ENCODE peak calls at places on chromosome 1, in four cellular contexts. E, F, I and V are unnamed samples.

GRCh38 chr1:69122373-69122772 is 445.3 kb upstream of the LRRC7 start:
- DNase-seq in E (no peak), F (no peak), I (no peak), V (no peak)

GRCh38 chr1:103142466-103142865 is 34.1 kb upstream of the COL11A1 start:
- DNase-seq in E (no peak), F (no peak), I (no peak), V (no peak)

GRCh38 chr1:212225871-212226302 is 59.3 kb upstream of the PPP2R5A start:
- DNase-seq in E (no peak), F (no peak), I (no peak), V (no peak)

GRCh38 chr1:35367914-35368313 is 99.4 kb downstream of the ZMYM4 start:
- DNase-seq in E (no peak), F (no peak), I (no peak), V (no peak)

GRCh38 chr1:25744140-25744581 is 55.8 kb upstream of the SELENON start:
- DNase-seq in E (peak), F (peak), I (peak), V (peak)

GRCh38 chr1:179820216-179820970 is 57.2 kb downstream of the TOR1AIP2 start:
- DNase-seq in E (no peak), F (no peak), I (no peak), V (no peak)

GRCh38 chr1:26820784-26821269 is 5.7 kb upstream of the ZDHHC18 start:
- DNase-seq in E (no peak), F (no peak), I (no peak), V (no peak)

GRCh38 chr1:78004719-78005346 is at the start of gene DNAJB4:
- DNase-seq in E (no peak), F (peak), I (peak), V (peak)

GRCh38 chr1:60819302-60819701 is 263.1 kb upstream of the NFIA start:
- DNase-seq in E (no peak), F (no peak), I (no peak), V (no peak)

GRCh38 chr1:195697130-195697529 is 911.1 kb downstream of the KCNT2 start:
- DNase-seq in E (no peak), F (no peak), I (no peak), V (no peak)

GRCh38 chr1:163928649-163929048 is 606.9 kb downstream of the NUF2 start:
- DNase-seq in E (no peak), F (no peak), I (no peak), V (no peak)

GRCh38 chr1:224565186-224565585 is 50.9 kb upstream of the CNIH3 start:
- DNase-seq in E (peak), F (peak), I (no peak), V (peak)

DNA sequence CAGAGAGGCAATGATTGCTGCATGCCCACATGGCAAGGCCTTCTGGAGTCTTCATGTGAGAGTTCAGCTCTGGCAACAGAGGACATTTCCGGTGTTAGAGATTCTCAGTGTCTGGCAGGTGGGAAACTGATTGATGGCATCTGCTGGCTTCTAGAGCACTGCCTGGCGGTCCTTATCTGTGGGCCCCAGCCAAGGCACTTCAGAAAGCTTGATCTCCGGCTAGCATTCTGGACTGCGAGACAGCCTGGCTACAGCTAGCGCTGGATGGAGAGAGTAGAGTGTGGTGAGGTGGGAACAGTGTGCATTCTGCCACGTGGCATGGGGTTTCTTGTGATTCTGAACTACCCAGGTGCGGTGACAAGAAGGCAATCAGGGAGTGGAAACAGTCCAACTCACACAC is 9.4 kb downstream of the ZNF678 start:
- DNase-seq in E (no peak), F (no peak), I (no peak), V (no peak)
- H3K4me3 ChIP-seq in E (no peak), F (no peak), I (no peak), V (no peak)

GRCh38 chr1:155940993-155941844 is at the start of gene RXFP4:
- DNase-seq in E (peak), F (no peak), I (no peak), V (no peak)
- TF ChIP-seq CTCF in E (no peak), F (no peak), I (no peak), V (no peak)

GRCh38 chr1:201942129-201942495 is 4.2 kb downstream of the LMOD1 start:
- DNase-seq in E (no peak), F (no peak), I (no peak), V (no peak)

GRCh38 chr1:201939271-201939973 is 6.9 kb downstream of the LMOD1 start:
- DNase-seq in E (no peak), F (no peak), I (no peak), V (no peak)

GRCh38 chr1:201937624-201938212 is 8.6 kb downstream of the LMOD1 start:
- DNase-seq in E (no peak), F (peak), I (no peak), V (peak)

GRCh38 chr1:201941420-201942128 is 4.8 kb downstream of the LMOD1 start:
- DNase-seq in E (no peak), F (no peak), I (no peak), V (no peak)

GRCh38 chr1:201938440-201939005 is 7.8 kb downstream of the LMOD1 start:
- DNase-seq in E (no peak), F (no peak), I (no peak), V (no peak)
- H3K4me3 ChIP-seq in E (no peak), F (no peak), I (no peak), V (no peak)

DNA sequence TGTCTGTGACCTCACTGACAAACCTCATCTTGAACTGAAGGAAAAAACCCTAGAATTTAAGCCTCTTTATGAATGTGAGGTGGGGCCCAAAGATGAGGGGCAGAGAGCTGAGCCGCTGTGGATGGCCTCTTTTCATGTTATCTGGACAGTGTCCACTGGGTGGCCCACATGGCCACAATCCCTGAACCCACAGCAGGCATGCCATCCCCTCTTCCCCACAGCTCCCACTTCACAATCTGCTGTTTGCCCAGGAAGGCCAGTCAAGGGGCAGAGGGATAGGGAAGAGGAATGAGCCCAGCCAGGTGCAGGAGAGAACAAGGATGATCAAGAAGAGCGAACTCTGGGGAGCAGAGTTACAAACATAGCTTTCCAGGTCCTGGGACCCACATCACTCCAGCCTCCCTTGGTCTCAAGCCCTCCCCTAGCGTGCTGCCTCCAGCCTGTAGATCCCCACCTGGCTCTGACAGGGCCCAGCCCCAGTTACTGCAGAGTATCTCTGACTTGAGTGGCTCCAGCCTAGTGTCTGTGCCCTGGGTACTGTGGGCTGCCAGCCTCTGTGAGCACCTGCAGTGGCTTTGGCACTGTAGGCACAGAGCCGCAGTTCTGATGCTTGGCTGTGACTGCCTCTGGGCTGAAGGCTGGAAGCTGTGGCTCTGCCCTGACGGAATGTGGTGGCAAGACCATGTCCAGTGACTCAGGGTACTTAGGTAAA is 1.9 kb upstream of the SLFNL1 start:
- DNase-seq in E (no peak), F (no peak), I (no peak), V (no peak)
- TF ChIP-seq CTCF in E (no peak), F (peak), I (no peak), V (peak)